ENCODE peak calls at places on chromosomes 6 and 20, in seven cellular contexts. C is RKO; Z is right atrium auricular region; J is sciatic nerve; O is adrenal gland; S is mammary epithelial cell; K is activated naive CD4-positive, alpha-beta T cell treated with anti-CD3 and anti-CD28 coated beads, Interleukin-2, amount 50 U/mL, for 72 hours. H is an unnamed sample.

GRCh38 chr6:105893741-105894140 is 192.4 kb upstream of the PRDM1 start:
- DNase-seq in C (no peak), S (no peak), O (no peak), Z (no peak), J (no peak), K (no peak), H (no peak)

GRCh38 chr6:61809004-61809595 is 476.9 kb downstream of the KHDRBS2 start:
- DNase-seq in C (peak; percentile 68), Z (no peak), O (peak; percentile 20), S (peak; percentile 2), J (no peak), K (no peak), H (no peak)

GRCh38 chr6:14910692-14911547 is 334.9 kb upstream of the JARID2 start:
- DNase-seq in O (peak; percentile 34), C (no peak), Z (no peak), S (no peak), J (no peak), K (no peak), H (no peak)

GRCh38 chr20:62487564-62488086 is 11.8 kb upstream of the GATA5 start:
- DNase-seq in C (no peak), J (no peak), Z (no peak), S (no peak), K (no peak), O (no peak), H (no peak)

GRCh38 chr6:111207141-111207858 is 120.0 kb downstream of the SLC16A10 start:
- DNase-seq in O (no peak), Z (no peak), K (no peak), C (no peak), J (no peak), S (peak; percentile 21), H (no peak)

GRCh38 chr6:24766685-24767462 is 7.9 kb upstream of the GMNN start:
- DNase-seq in Z (no peak), O (no peak), J (no peak), C (peak; percentile 74), S (peak; percentile 20), K (no peak), H (no peak)

GRCh38 chr20:59004763-59005522 is 2.1 kb downstream of the CTSZ start:
- DNase-seq in J (peak; percentile 73), C (no peak), Z (no peak), S (no peak), O (peak; percentile 51), K (peak; percentile 41), H (no peak)

GRCh38 chr6:14711056-14711703 is 534.7 kb upstream of the JARID2 start:
- DNase-seq in K (peak; percentile 67), S (peak; percentile 78), O (no peak), J (no peak), Z (no peak), C (peak; percentile 71), H (no peak)

GRCh38 chr6:100175814-100176275 is 181.8 kb upstream of the MCHR2 start:
- DNase-seq in O (no peak), K (no peak), C (no peak), Z (no peak), S (peak; percentile 52), J (no peak), H (no peak)

GRCh38 chr6:27866370-27867050 is 45.7 kb downstream of the OR2B2 start:
- DNase-seq in C (no peak), S (peak; percentile 57), O (no peak), K (peak; percentile 71), Z (no peak), J (no peak), H (no peak)

GRCh38 chr6:132768051-132768517 is 10.4 kb upstream of the VNN2 start:
- DNase-seq in C (peak; percentile 19), O (peak; percentile 33), Z (no peak), S (peak; percentile 43), K (peak; percentile 27), J (no peak), H (no peak)

GRCh38 chr20:1835126-1835525 is 60.1 kb upstream of the SIRPA start:
- DNase-seq in S (no peak), K (no peak), C (no peak), J (no peak), Z (no peak), O (no peak), H (no peak)

GRCh38 chr20:63101781-63102719 is 95.3 kb upstream of the BHLHE23 start:
- DNase-seq in O (peak; percentile 29), J (peak; percentile 59), C (no peak), K (peak; percentile 66), S (peak; percentile 32), Z (no peak), H (peak; percentile 24)

GRCh38 chr6:3724451-3725144 is 26.9 kb downstream of the PXDC1 start:
- DNase-seq in J (no peak), K (no peak), S (no peak), Z (no peak), O (no peak), C (no peak), H (no peak)

GRCh38 chr20:16810216-16810615 is 62.1 kb downstream of the OTOR start:
- DNase-seq in O (no peak), C (no peak), Z (no peak), K (no peak), J (no peak), S (peak; percentile 24), H (no peak)

GRCh38 chr20:10898555-10898954 is 224.8 kb upstream of the JAG1 start:
- DNase-seq in O (no peak), S (peak; percentile 28), C (no peak), Z (no peak), K (no peak), J (no peak), H (no peak)